ENCODE peak calls at places on chromosome 11, in ten cellular contexts. H is heart left ventricle, U is K562, P is heart right ventricle, Y is neural progenitor cell, Q is prostate gland, S is retinal pigment epithelial cell, C is AG09309, A is Peyer's patch, O is endothelial cell of umbilical vein. M is an unnamed sample.

GRCh38 chr11:75270896-75271415 is 30.4 kb downstream of the TPBGL start:
- DNase-seq in S (no peak), U (no peak), Y (peak; percentile 41), H (no peak), A (no peak), P (no peak), Q (no peak), C (no peak), O (peak; percentile 23), M (no peak)

GRCh38 chr11:1890856-1891830 is 552 bp downstream of the PRR33 start:
- DNase-seq in A (peak; percentile 44), H (no peak), P (no peak), Q (no peak), O (no peak), S (no peak), Y (no peak), U (peak; percentile 6), C (no peak), M (peak; percentile 30)

GRCh38 chr11:116928845-116929244 is 91.4 kb upstream of the APOA1 start:
- DNase-seq in P (no peak), Y (no peak), C (no peak), A (no peak), O (no peak), S (no peak), U (no peak), Q (no peak), H (no peak), M (no peak)

GRCh38 chr11:15793032-15793996 is 563.0 kb downstream of the SOX6 start:
- DNase-seq in Y (no peak), Q (no peak), A (no peak), U (no peak), S (no peak), H (no peak), P (no peak), O (peak; percentile 9), C (no peak), M (no peak)

GRCh38 chr11:17988465-17988864 is 24.4 kb downstream of the SERGEF start:
- DNase-seq in A (no peak), H (no peak), Y (no peak), Q (no peak), C (no peak), O (no peak), P (no peak), S (no peak), U (no peak), M (no peak)

GRCh38 chr11:122746050-122746478 is 90.5 kb downstream of the UBASH3B start:
- DNase-seq in P (no peak), U (no peak), A (no peak), Y (no peak), S (no peak), H (no peak), C (no peak), O (no peak), Q (no peak), M (peak; percentile 23)

GRCh38 chr11:104163100-104164027 is 583 bp downstream of the PDGFD start:
- DNase-seq in U (no peak), P (peak; percentile 30), Y (peak; percentile 48), C (no peak), Q (no peak), H (peak; percentile 43), A (no peak), S (no peak), O (peak; percentile 32), M (peak; percentile 31)

GRCh38 chr11:47924184-47924671 is 56.1 kb upstream of the PTPRJ start:
- DNase-seq in H (no peak), Y (no peak), A (no peak), U (no peak), C (no peak), P (no peak), Q (peak; percentile 72), S (no peak), O (peak; percentile 35), M (no peak)

GRCh38 chr11:132256621-132257227 is 886.3 kb downstream of the NTM start:
- DNase-seq in Q (no peak), H (no peak), S (no peak), P (no peak), U (no peak), O (no peak), Y (no peak), A (no peak), C (no peak), M (no peak)
- TF ChIP-seq CTCF in Q (no peak), H (no peak), S (no peak), P (no peak), U (no peak), O (no peak), Y (no peak), A (no peak), C (no peak), M (no peak)

GRCh38 chr11:119057000-119057769 is at the start of gene HYOU1:
- DNase-seq in S (peak; percentile 87), C (peak; percentile 72), Q (peak; percentile 97), A (peak; percentile 100), Y (peak; percentile 100), O (peak; percentile 96), P (peak; percentile 98), H (peak; percentile 99), U (peak; percentile 97), M (peak; percentile 99)

GRCh38 chr11:119052163-119052814 is 4.7 kb downstream of the HYOU1 start:
- DNase-seq in H (no peak), A (no peak), O (no peak), C (no peak), S (no peak), Y (no peak), Q (no peak), P (no peak), U (no peak), M (peak; percentile 36)

GRCh38 chr11:119054418-119054817 is 2.6 kb downstream of the HYOU1 start:
- DNase-seq in Y (no peak), H (no peak), U (no peak), S (no peak), P (no peak), C (no peak), Q (no peak), A (no peak), O (no peak), M (no peak)

GRCh38 chr11:119055901-119056300 is 1.1 kb downstream of the HYOU1 start:
- DNase-seq in A (no peak), Q (no peak), O (peak; percentile 49), U (no peak), C (no peak), S (no peak), Y (peak; percentile 32), H (no peak), P (no peak), M (no peak)

DNA sequence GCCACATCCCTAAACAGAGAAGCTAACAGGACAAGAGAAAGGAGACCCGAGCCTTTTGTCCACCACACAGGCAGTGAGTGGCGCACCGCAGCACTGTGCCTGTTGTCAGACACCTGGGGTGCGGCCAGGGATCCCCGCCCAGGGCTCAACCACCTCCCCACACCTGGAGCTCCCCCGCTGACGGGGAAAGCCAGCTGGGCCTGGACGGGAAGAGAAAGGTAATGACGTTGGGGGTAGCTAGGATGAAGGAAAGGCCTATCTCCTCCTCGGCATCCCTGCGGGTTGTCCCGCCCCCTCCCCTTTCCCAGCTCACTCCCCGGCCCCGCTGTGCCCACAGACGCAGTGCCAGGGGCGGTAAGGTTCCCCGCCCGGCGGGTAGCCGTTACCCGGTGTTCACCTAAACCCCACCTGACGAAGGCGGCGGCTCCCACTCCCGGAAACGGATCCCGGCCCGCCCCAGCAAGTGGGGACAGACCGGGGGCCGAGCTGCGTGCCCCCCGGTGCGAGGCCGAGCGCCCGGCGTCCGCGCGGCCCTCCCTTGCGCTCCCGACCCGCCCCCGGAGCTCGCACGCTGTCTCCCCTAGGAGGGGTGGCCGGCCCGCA is 507 bp downstream of the HYOU1 start:
- DNase-seq in C (no peak), O (no peak), U (peak; percentile 38), S (no peak), P (peak; percentile 29), Y (peak; percentile 61), Q (no peak), H (peak; percentile 23), A (peak; percentile 72), M (peak; percentile 79)
- TF ChIP-seq CTCF in C (no peak), O (no peak), U (no peak), S (no peak), P (no peak), Y (no peak), Q (no peak), H (no peak), A (peak; percentile 9), M (no peak)

GRCh38 chr11:66543263-66544107 is 2.4 kb downstream of the ZDHHC24 start:
- DNase-seq in S (peak; percentile 13), U (no peak), Q (no peak), C (no peak), P (peak; percentile 52), H (peak; percentile 47), Y (peak; percentile 52), O (peak; percentile 91), A (no peak), M (peak; percentile 53)

GRCh38 chr11:66542362-66542761 is 3.5 kb downstream of the ZDHHC24 start:
- DNase-seq in P (no peak), Q (no peak), O (no peak), C (no peak), U (no peak), Y (no peak), S (no peak), H (no peak), A (no peak), M (no peak)

GRCh38 chr11:66541892-66542291 is 4.0 kb downstream of the ZDHHC24 start:
- DNase-seq in A (no peak), U (no peak), S (no peak), C (no peak), H (no peak), Q (no peak), Y (no peak), O (no peak), P (no peak), M (no peak)

DNA sequence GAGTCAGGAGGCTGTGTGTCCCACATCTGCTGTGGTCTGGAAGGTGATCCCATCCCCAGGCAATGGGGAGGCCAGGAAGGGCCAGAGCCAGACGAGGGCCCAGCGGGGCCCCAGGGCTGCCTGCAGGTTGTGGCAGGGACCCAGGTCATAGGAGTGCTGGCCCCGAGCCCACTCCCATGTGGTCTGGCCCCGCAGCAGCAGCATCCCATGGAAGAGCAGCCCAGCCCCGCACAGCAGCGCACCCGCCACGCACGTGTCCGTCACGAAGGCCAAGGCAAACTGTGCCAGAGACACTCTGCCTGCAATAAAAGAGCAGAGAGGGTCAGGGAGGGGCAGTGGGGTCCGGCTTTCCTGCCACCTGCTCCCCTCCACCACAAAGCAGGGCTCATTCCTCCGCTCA is 6.3 kb downstream of the ZDHHC24 start:
- DNase-seq in Q (no peak), C (no peak), S (no peak), P (no peak), Y (no peak), A (no peak), H (no peak), O (no peak), U (no peak), M (no peak)
- TF ChIP-seq CTCF in Q (no peak), C (no peak), S (no peak), P (no peak), Y (no peak), A (no peak), H (no peak), O (no peak), U (no peak), M (no peak)

GRCh38 chr11:812390-812789 is 2.6 kb downstream of the RPLP2 start:
- DNase-seq in O (no peak), Y (no peak), Q (no peak), C (no peak), P (no peak), H (no peak), S (no peak), A (no peak), U (no peak), M (no peak)

GRCh38 chr11:811446-812245 is 1.9 kb downstream of the RPLP2 start:
- DNase-seq in C (no peak), A (no peak), P (no peak), O (no peak), Q (no peak), H (no peak), S (no peak), U (no peak), Y (no peak), M (peak; percentile 40)

GRCh38 chr11:810040-810567 is 337 bp downstream of the RPLP2 start:
- DNase-seq in Q (no peak), A (no peak), S (no peak), C (no peak), H (no peak), U (no peak), P (no peak), Y (no peak), O (no peak), M (no peak)

GRCh38 chr11:808427-809286 is 1.1 kb upstream of the RPLP2 start:
- DNase-seq in U (peak; percentile 82), H (no peak), P (no peak), S (no peak), Q (no peak), O (no peak), Y (no peak), A (no peak), C (no peak), M (no peak)

DNA sequence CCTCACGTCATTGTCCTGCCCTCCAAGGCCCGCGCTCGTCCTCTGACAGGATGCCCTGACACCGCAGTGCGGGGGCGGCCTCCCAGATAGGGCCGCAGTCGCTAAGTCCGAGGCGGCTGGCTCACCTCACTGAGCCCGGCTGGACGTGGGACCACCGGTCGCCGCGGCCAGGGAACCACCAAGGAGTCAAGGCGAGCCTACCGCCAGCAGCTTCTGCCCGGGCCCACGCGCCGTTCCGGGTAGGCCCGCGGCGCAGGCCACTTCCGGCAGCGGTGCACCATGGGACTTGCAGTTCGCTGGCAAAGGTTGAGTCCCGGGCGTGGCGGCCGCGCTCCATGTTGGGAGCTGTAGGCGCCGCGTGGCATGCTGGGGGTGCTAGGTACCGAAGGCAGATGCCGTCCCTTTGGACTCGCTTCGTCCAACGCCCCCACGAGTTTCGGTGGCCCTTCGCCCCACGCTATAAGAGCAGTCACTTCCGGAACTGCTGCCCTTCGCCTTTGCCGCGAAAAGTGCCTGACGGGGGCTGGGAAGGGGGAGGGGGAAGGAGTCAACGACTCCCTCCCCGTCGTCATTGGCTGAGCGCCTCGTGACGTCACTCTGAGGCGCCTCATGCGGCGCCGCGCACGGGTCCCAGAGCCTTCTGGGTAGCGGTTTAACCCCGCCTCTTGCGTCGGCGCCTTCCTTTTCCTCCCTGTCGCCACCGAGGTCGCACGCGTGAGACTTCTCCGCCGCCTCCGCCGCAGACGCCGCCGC is at the start of gene RPLP2:
- DNase-seq in Y (peak; percentile 99), U (peak; percentile 96), Q (peak; percentile 96), O (peak; percentile 96), S (peak; percentile 88), C (peak; percentile 82), P (peak; percentile 99), H (peak; percentile 98), A (peak; percentile 99), M (peak; percentile 99)
- TF ChIP-seq CTCF in Y (no peak), U (no peak), Q (peak; percentile 30), O (no peak), S (no peak), C (no peak), P (no peak), H (no peak), A (no peak), M (no peak)